ENCODE peak calls at places on chromosomes 16 and 17, in ten cellular contexts. Y is RWPE2, D is PC-3, M is brain microvascular endothelial cell, B is B cell, I is lower lobe of right lung, L is psoas muscle, P is sigmoid colon, K is fibroblast of pulmonary artery, J is ovary. E is an unnamed sample.

GRCh38 chr16:5200123-5200522 is 102.5 kb upstream of the EEF2KMT start:
- DNase-seq in Y (no peak), D (no peak), M (no peak), B (no peak), I (no peak), L (no peak), P (no peak), K (no peak), J (no peak), E (no peak)

GRCh38 chr16:69276143-69277115 is 34.7 kb upstream of the VPS4A start:
- DNase-seq in Y (no peak), D (no peak), M (peak; percentile 89), B (no peak), I (no peak), L (peak; percentile 80), P (peak; percentile 90), K (peak; percentile 96), J (peak; percentile 58), E (no peak)

GRCh38 chr16:65494609-65495008 is 372.7 kb upstream of the CDH11 start:
- DNase-seq in Y (no peak), D (no peak), M (no peak), B (no peak), I (no peak), L (no peak), P (no peak), K (no peak), J (no peak), E (no peak)

GRCh38 chr16:29815032-29815721 is 775 bp upstream of the PAGR1 start:
- DNase-seq in Y (no peak), D (no peak), M (no peak), B (peak; percentile 73), I (peak; percentile 61), L (peak; percentile 72), P (peak; percentile 79), K (no peak), J (peak; percentile 72), E (no peak)

GRCh38 chr16:3959148-3959547 is 78.6 kb upstream of the CREBBP start:
- DNase-seq in Y (no peak), D (peak; percentile 26), M (peak; percentile 77), B (no peak), I (peak; percentile 64), L (no peak), P (no peak), K (peak; percentile 86), J (no peak), E (peak; percentile 51)

GRCh38 chr16:2751577-2752034 is 832 bp upstream of the SRRM2 start:
- DNase-seq in Y (no peak), D (no peak), M (no peak), B (no peak), I (peak; percentile 57), L (no peak), P (peak; percentile 55), K (peak; percentile 13), J (peak; percentile 65), E (no peak)

GRCh38 chr17:19728114-19728495 is 11.7 kb upstream of the SLC47A2 start:
- DNase-seq in Y (peak; percentile 76), D (peak; percentile 59), M (peak; percentile 16), B (no peak), I (peak; percentile 91), L (peak; percentile 95), P (peak; percentile 95), K (peak; percentile 91), J (peak; percentile 94), E (peak; percentile 89)

GRCh38 chr16:2167081-2167638 is 11.6 kb downstream of the TRAF7 start:
- DNase-seq in Y (no peak), D (no peak), M (no peak), B (no peak), I (no peak), L (no peak), P (no peak), K (no peak), J (no peak), E (no peak)

GRCh38 chr17:36608794-36609497 is 7.6 kb downstream of the MRM1 start:
- DNase-seq in Y (no peak), D (peak; percentile 17), M (peak; percentile 69), B (no peak), I (peak; percentile 50), L (peak; percentile 66), P (no peak), K (peak; percentile 79), J (peak; percentile 66), E (peak; percentile 80)

GRCh38 chr16:66478733-66479511 is 51.8 kb downstream of the BEAN1 start:
- DNase-seq in Y (peak; percentile 86), D (peak; percentile 78), M (peak; percentile 27), B (peak; percentile 81), I (peak; percentile 85), L (peak; percentile 85), P (peak; percentile 83), K (peak; percentile 62), J (peak; percentile 75), E (peak; percentile 63)

GRCh38 chr17:32794533-32795246 is 82.2 kb downstream of the MYO1D start:
- DNase-seq in Y (no peak), D (no peak), M (no peak), B (no peak), I (no peak), L (no peak), P (no peak), K (no peak), J (no peak), E (no peak)

DNA sequence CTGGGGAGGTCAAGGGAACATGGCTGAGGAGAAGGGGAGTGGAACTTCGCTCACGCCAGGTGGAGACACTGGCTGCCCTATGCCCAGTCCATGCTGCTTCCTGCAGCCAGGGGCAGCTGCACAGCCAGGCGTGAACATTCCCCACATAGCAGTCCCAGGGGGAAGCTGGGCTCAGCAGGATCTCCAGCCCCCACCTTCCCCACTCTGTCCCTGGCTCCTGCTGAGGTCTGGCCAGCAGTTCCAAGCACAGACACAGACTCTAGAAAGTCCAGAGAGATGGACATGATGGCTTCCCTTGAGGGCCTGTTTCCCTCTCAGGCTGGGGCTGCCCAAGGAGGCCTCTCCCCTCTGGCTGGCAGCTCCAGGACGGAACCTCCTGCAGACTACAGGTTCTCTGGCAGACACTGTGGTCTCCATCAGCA is 9.3 kb downstream of the JUP start:
- DNase-seq in Y (no peak), D (no peak), M (no peak), B (no peak), I (no peak), L (peak; percentile 85), P (peak; percentile 72), K (no peak), J (peak; percentile 60), E (peak; percentile 8)
- TF ChIP-seq CTCF in Y (no peak), D (no peak), M (peak; percentile 51), B (no peak), I (no peak), L (peak; percentile 37), P (no peak), K (peak; percentile 47), J (peak; percentile 22), E (peak; percentile 2)

GRCh38 chr17:38608648-38609047 is 2.9 kb upstream of the SRCIN1 start:
- DNase-seq in Y (peak; percentile 81), D (peak; percentile 43), M (no peak), B (no peak), I (peak; percentile 64), L (peak; percentile 18), P (no peak), K (no peak), J (no peak), E (peak; percentile 64)

GRCh38 chr17:38605852-38606645 is at the start of gene SRCIN1:
- DNase-seq in Y (peak; percentile 68), D (peak; percentile 57), M (no peak), B (peak; percentile 78), I (peak; percentile 71), L (peak; percentile 75), P (peak; percentile 73), K (no peak), J (peak; percentile 69), E (peak; percentile 37)

GRCh38 chr17:38605230-38605851 is 411 bp downstream of the SRCIN1 start:
- DNase-seq in Y (peak; percentile 55), D (no peak), M (no peak), B (peak; percentile 62), I (no peak), L (no peak), P (no peak), K (no peak), J (no peak), E (no peak)

GRCh38 chr17:38604479-38605229 is 1.1 kb downstream of the SRCIN1 start:
- DNase-seq in Y (peak; percentile 46), D (no peak), M (no peak), B (peak; percentile 62), I (no peak), L (peak; percentile 48), P (no peak), K (no peak), J (no peak), E (no peak)

GRCh38 chr17:38606646-38607611 is 1.2 kb upstream of the SRCIN1 start:
- DNase-seq in Y (peak; percentile 48), D (peak; percentile 48), M (no peak), B (no peak), I (no peak), L (peak; percentile 44), P (peak; percentile 88), K (no peak), J (no peak), E (no peak)
- TF ChIP-seq CTCF in Y (peak; percentile 50), D (peak; percentile 28), M (no peak), B (peak; percentile 23), I (no peak), L (no peak), P (no peak), K (no peak), J (no peak), E (no peak)

DNA sequence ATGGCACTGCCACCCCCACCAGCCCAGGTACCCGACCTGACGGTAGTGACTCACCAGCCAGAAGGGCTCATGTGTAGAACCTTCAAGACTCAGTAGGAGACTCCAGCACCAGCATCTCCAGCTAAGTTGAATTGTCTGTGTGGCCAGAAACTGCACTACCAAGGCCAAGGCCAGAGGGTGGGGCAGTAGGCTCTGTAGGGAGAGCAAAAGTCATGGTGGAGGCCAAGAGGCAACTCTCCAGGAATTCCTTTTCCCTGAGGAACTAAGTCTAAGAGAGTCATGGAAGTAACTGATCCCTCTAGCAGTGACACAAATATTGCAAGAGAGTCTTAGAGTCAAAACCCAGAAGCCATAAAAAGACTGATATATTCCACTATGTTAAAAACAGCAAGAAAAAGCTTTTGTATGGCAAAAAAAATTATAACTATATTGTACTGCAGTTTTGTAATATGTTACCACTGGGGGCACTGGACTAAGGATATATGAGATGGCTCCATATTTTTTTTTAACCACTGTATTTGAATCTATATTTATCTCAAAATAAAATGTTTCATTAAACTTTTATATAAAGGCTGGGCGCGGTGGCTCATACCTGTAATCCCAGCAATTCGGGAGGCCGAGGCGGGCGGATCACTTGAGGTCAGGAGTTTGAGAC is 30.2 kb upstream of the GUCY2D start:
- DNase-seq in Y (no peak), D (no peak), M (no peak), B (no peak), I (no peak), L (peak; percentile 64), P (peak; percentile 50), K (peak; percentile 16), J (no peak), E (no peak)
- TF ChIP-seq CTCF in Y (peak; percentile 36), D (peak; percentile 32), M (peak; percentile 5), B (peak; percentile 21), I (no peak), L (no peak), P (no peak), K (peak; percentile 36), J (no peak), E (no peak)

DNA sequence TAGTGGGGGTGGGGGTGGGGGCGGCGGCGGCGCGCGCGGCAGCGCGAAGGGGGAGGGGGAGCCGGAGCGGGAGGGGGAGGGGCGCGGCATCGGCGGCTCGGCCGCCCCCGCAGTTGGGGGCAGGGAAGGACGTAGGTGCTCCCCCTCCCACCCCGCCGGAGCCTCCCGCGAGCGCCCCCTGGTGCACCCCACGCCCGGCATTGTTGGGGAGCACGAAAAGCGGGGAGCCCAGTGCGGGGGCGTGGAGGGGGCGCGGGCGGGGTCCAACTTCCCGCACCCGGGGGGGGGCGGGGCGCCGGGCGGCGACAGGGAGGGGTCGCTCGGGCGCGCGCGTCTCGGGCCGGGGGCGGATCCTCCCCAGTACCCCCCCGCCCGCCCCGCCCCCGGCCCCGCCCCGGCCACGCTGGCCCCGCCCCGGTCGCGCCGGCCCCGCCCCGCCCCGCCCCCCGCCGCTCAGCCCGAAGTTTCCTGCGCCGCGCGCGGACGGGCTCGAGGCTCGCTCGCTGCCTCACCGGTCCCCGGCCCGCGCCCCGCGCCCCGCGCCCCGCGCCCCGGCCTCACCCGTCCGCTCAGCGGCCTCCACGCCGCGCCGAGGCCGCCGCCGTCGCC is at the start of gene CACNA1H:
- DNase-seq in Y (no peak), D (no peak), M (no peak), B (peak; percentile 93), I (no peak), L (no peak), P (no peak), K (no peak), J (peak; percentile 89), E (no peak)
- TF ChIP-seq CTCF in Y (no peak), D (no peak), M (no peak), B (peak; percentile 30), I (no peak), L (no peak), P (no peak), K (no peak), J (no peak), E (no peak)